ENCODE peak calls at places on chromosomes 5 and 9, in four cellular contexts. N, X, T and Z are unnamed samples. For H3K4me1, the result is how much of the 10 kb centered on the place peaks cover.

GRCh38 chr5:97979740-97980139 is 793.7 kb upstream of the RGMB start:
- DNase-seq in X (no peak), N (peak), T (peak), Z (no peak)

GRCh38 chr9:136864996-136865767 is 926 bp downstream of the EDF1 start:
- DNase-seq in N (peak), X (no peak), T (peak), Z (no peak)

GRCh38 chr5:8517461-8517860 is 648.5 kb downstream of the MTRR start:
- DNase-seq in T (no peak), X (peak), N (peak), Z (peak)

GRCh38 chr5:81513982-81514381 is 120.0 kb upstream of the ACOT12 start:
- DNase-seq in X (no peak), N (no peak), T (no peak), Z (no peak)

GRCh38 chr9:100561256-100561655 is 16.6 kb upstream of the CAVIN4 start:
- DNase-seq in N (no peak), T (no peak), X (no peak), Z (no peak)

GRCh38 chr5:52693279-52693678 is 94.4 kb upstream of the ITGA1 start:
- DNase-seq in N (peak), T (no peak), X (peak), Z (no peak)

GRCh38 chr9:98983295-98984268 is 39.9 kb downstream of the COL15A1 start:
- DNase-seq in X (peak), T (no peak), N (no peak), Z (peak)

GRCh38 chr5:9399094-9399493 is 146.8 kb downstream of the SEMA5A start:
- DNase-seq in T (no peak), X (no peak), N (no peak), Z (no peak)

GRCh38 chr9:92615790-92616189 is 54.1 kb downstream of the IPPK start:
- DNase-seq in T (no peak), X (no peak), N (no peak), Z (no peak)

GRCh38 chr5:53560028-53560427 is 411 bp upstream of the NDUFS4 start:
- DNase-seq in T (no peak), X (no peak), N (no peak), Z (no peak)

GRCh38 chr5:132459031-132459982 is 31.3 kb downstream of the IRF1 start:
- DNase-seq in N (no peak), X (no peak), T (no peak), Z (peak)

GRCh38 chr9:19994296-19994695 is 205.5 kb upstream of the SLC24A2 start:
- DNase-seq in N (no peak), T (no peak), X (peak), Z (peak)

GRCh38 chr9:134661791-134662142 is 20.2 kb downstream of the COL5A1 start:
- DNase-seq in T (no peak), N (peak), X (peak), Z (no peak)

GRCh38 chr5:73816656-73817420 is 190.8 kb downstream of the ARHGEF28 start:
- DNase-seq in X (peak), T (no peak), N (no peak), Z (no peak)

GRCh38 chr5:177440990-177441780 is 5.4 kb upstream of the PRR7 start:
- DNase-seq in T (no peak), N (no peak), X (no peak), Z (no peak)

GRCh38 chr5:3671366-3671765 is 75.7 kb downstream of the IRX1 start:
- DNase-seq in T (no peak), N (no peak), X (peak), Z (no peak)

GRCh38 chr5:53381-54174 is 38.4 kb upstream of the PLEKHG4B start:
- DNase-seq in T (peak), N (peak), X (peak), Z (no peak)

GRCh38 chr5:139647406-139648204 is 544 bp upstream of the CXXC5 start:
- DNase-seq in N (no peak), T (peak), X (no peak), Z (no peak)

GRCh38 chr5:139650689-139651501 is 2.7 kb downstream of the CXXC5 start:
- DNase-seq in X (no peak), N (peak), T (peak), Z (peak)

GRCh38 chr5:139650031-139650688 is 2.0 kb downstream of the CXXC5 start:
- DNase-seq in X (no peak), T (peak), N (peak), Z (peak)

GRCh38 chr5:139648205-139649081 is at the start of gene CXXC5:
- DNase-seq in T (peak), X (peak), N (peak), Z (peak)

DNA sequence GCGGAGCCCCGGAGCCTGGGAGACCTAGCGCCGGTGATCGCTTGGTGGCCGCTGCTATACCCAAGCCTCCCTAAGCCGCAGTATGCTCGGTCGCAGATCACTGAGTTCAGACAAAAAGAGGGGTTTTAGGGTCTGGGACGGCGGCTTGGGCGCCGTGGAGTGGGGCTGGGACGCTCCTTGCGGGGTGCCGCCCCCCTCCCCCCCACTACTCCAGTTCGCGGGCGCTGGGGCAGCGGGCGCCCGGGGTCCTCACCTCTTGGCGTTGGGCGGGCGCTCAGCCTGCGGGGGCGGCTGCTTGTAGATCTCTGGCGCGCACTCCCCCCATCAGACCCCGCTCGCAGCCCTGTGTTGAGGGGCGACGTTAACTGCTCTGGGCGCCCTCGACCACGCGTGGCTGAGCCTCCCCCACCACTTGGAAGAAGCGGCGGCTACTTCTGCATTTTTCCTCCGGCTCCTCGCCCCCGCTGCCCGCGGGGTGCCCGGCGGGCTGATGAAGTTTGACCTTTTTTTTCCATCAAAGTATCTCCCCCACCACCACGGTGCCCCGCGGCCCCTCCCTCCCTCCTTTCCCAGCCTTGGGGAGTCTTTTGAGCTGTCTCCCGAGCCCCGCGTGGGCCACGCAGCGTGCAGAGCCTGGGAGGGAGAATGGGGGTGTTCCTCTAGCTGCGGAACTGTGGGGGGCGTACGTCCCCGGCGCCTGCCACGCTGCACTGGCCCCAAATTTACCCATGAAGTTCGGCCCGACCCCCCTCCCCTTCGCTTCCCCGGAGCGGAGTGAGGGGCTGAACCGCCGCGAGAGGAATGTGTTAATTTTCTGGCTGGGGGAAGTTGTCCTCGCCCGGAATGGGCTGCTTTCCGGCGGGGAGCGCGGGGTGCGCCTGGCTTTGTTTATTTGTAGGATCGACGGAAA is 1.2 kb downstream of the CXXC5 start:
- DNase-seq in N (peak), T (peak), X (no peak), Z (peak)
- H3K4me1 ChIP-seq in N (half or more), T (half or more), X (under half), Z (under half)

DNA sequence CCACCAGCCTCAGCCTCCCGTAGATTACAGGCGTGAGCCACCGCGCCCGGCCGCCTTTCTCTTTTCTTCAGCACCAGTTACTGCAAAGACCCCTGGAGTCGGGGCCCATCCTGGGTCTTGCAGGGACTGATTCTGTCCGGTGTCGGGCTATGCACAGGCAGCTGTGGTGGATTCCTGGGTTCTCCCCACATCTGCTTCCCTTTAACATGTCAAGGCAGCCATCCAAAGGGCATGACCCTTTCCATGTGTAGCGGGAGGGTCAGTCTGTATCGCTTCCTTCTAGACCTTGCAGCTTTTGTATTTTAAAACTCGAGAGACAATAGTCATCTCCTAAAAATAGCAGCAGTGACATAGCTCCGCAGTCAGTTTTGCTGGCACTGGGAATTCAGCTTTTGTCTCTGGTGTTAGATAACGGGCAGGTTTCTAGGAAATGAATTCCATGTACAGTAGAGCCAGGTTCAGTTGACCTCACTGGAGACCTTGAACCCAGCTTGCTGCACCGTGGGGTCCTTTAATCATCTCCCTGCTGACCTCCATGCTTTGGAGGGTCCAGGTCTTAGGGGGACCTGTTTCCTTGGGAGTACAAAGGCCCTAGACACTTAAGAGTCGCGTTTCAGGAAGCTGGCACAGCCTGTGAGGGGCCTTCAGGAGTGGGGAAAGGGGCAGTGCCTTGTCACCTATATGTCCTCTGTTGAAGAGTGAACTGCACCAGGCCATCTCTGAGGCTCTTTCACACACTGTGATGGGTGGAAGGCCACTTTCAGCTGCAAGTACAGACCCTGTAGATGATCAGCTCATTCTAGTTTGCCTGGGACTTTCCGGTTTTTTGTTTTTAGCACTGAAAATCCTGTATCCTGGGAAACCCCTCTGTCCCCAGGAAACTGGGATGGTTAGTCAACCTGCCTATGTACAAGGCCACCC is 13.8 kb downstream of the ANKRD33B start:
- DNase-seq in T (no peak), X (no peak), N (no peak), Z (no peak)
- H3K4me1 ChIP-seq in T (under half), X (under half), N (under half), Z (under half)

DNA sequence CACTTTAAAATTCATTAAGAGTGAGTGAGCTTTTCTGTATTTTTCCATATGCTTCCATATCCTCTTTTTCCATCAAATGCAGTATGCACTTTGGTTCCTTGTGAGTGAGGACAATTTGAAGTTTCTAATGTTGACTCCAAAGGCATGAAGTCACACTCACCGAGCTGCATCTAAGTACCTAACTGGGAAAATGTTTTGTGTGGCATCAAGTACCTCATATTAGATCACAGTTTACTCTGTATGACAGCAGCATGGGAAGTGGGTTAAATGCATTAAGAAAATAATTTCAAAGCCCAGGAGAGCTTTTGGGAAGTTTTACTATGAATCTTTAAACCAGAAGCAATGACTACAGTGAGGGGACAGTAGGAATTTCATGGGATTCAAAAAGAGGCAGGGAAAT is 207.0 kb downstream of the EFNA5 start:
- DNase-seq in X (no peak), T (no peak), N (no peak), Z (no peak)
- H3K4me1 ChIP-seq in X (half or more), T (under half), N (under half), Z (under half)

DNA sequence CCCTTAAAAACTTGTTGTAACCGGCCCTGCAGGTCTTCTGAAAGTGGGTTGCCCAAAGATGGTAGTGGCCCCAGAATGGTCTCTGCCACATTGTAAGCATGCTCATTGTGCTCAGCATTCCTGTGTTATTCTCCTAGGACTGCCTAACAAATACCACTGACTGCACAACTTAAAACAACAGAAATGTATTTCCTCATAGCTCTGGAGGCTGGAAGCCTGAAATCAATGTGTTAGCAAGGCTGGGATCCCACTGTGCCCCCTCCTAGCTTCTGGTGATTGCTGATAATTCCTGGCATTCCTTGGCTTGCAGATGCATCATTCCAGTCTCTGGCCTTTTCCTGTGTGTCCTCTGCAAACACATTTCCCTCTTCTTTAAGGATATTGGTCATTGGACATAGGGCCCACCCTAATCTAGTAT is 3.4 kb upstream of the GCNT4 start:
- DNase-seq in N (no peak), T (no peak), X (no peak), Z (no peak)
- H3K4me1 ChIP-seq in N (under half), T (under half), X (under half), Z (under half)